ENCODE peak calls at places on chromosomes 5 and 9, in four cellular contexts. One of them, this sample, is unnamed.

GRCh38 chr5:24103624-24104023 is 541.2 kb downstream of the CDH10 start:
- DNase-seq in AG04450: no peak
- DNase-seq in memory B cell: no peak
- DNase-seq in OCI-LY7: no peak
- DNase-seq in this sample: no peak

GRCh38 chr5:32991416-32991805 is 280.3 kb downstream of the NPR3 start:
- DNase-seq in memory B cell: no peak
- DNase-seq in AG04450: no peak
- DNase-seq in OCI-LY7: no peak
- DNase-seq in this sample: no peak

GRCh38 chr5:31531543-31531887 is 378 bp downstream of the DROSHA start:
- DNase-seq in memory B cell: no peak
- DNase-seq in OCI-LY7: peak
- DNase-seq in AG04450: no peak
- DNase-seq in this sample: peak

GRCh38 chr5:37664551-37664950 is 175.3 kb downstream of the GDNF start:
- DNase-seq in OCI-LY7: no peak
- DNase-seq in AG04450: no peak
- DNase-seq in memory B cell: no peak
- DNase-seq in this sample: no peak

GRCh38 chr9:16421534-16421933 is 448.9 kb downstream of the BNC2 start:
- DNase-seq in memory B cell: no peak
- DNase-seq in AG04450: no peak
- DNase-seq in OCI-LY7: no peak
- DNase-seq in this sample: no peak

GRCh38 chr5:59799668-59800374 is 93.7 kb downstream of the PDE4D start:
- DNase-seq in OCI-LY7: peak
- DNase-seq in AG04450: no peak
- DNase-seq in memory B cell: peak
- DNase-seq in this sample: peak

GRCh38 chr5:108720416-108720815 is 27.3 kb upstream of the FER start:
- DNase-seq in memory B cell: no peak
- DNase-seq in OCI-LY7: no peak
- DNase-seq in AG04450: no peak
- DNase-seq in this sample: no peak

GRCh38 chr5:159878988-159879471 is 37.3 kb upstream of the ADRA1B start:
- DNase-seq in OCI-LY7: no peak
- DNase-seq in memory B cell: no peak
- DNase-seq in AG04450: peak
- DNase-seq in this sample: peak

GRCh38 chr9:36935332-36935731 is 98.7 kb downstream of the PAX5 start:
- DNase-seq in OCI-LY7: no peak
- DNase-seq in memory B cell: no peak
- DNase-seq in AG04450: no peak
- DNase-seq in this sample: no peak

GRCh38 chr5:40554794-40555193 is 124.9 kb upstream of the PTGER4 start:
- DNase-seq in OCI-LY7: no peak
- DNase-seq in memory B cell: no peak
- DNase-seq in AG04450: no peak
- DNase-seq in this sample: no peak

GRCh38 chr9:75185585-75186170 is 97.4 kb downstream of the OSTF1 start:
- DNase-seq in memory B cell: no peak
- DNase-seq in AG04450: no peak
- DNase-seq in OCI-LY7: peak
- DNase-seq in this sample: no peak

GRCh38 chr9:79574166-79574565 is 2.4 kb downstream of the TLE4 start:
- DNase-seq in AG04450: no peak
- DNase-seq in memory B cell: no peak
- DNase-seq in OCI-LY7: no peak
- DNase-seq in this sample: no peak

GRCh38 chr9:99365233-99365980 is 143.3 kb downstream of the SEC61B start:
- DNase-seq in OCI-LY7: no peak
- DNase-seq in AG04450: no peak
- DNase-seq in memory B cell: no peak
- DNase-seq in this sample: peak

GRCh38 chr5:96121362-96121761 is 159.7 kb upstream of the ELL2 start:
- DNase-seq in memory B cell: no peak
- DNase-seq in OCI-LY7: no peak
- DNase-seq in AG04450: no peak
- DNase-seq in this sample: no peak

GRCh38 chr9:1047605-1048235 is 2.4 kb upstream of the DMRT2 start:
- DNase-seq in AG04450: no peak
- DNase-seq in memory B cell: no peak
- DNase-seq in OCI-LY7: peak
- DNase-seq in this sample: no peak

GRCh38 chr5:173534664-173535063 is 81.8 kb downstream of the BOD1 start:
- DNase-seq in AG04450: no peak
- DNase-seq in OCI-LY7: no peak
- DNase-seq in memory B cell: no peak
- DNase-seq in this sample: no peak

GRCh38 chr9:93667006-93667405 is 90.6 kb downstream of the PHF2 start:
- DNase-seq in AG04450: no peak
- DNase-seq in memory B cell: no peak
- DNase-seq in OCI-LY7: no peak
- DNase-seq in this sample: no peak

GRCh38 chr5:5880364-5880763 is 457.9 kb downstream of the ICE1 start:
- DNase-seq in OCI-LY7: no peak
- DNase-seq in memory B cell: no peak
- DNase-seq in AG04450: no peak
- DNase-seq in this sample: no peak

GRCh38 chr5:126234563-126235195 is 188.5 kb upstream of the GRAMD2B start:
- DNase-seq in memory B cell: no peak
- DNase-seq in OCI-LY7: peak
- DNase-seq in AG04450: no peak
- DNase-seq in this sample: peak

GRCh38 chr5:172929371-172929838 is 29.8 kb upstream of the RPL26L1 start:
- DNase-seq in OCI-LY7: no peak
- DNase-seq in AG04450: peak
- DNase-seq in memory B cell: no peak
- DNase-seq in this sample: peak

GRCh38 chr5:66540078-66540477 is 56.1 kb upstream of the MAST4 start:
- DNase-seq in memory B cell: no peak
- DNase-seq in AG04450: no peak
- DNase-seq in OCI-LY7: no peak
- DNase-seq in this sample: no peak

GRCh38 chr5:67028371-67028770 is 168.2 kb downstream of the CD180 start:
- DNase-seq in memory B cell: no peak
- DNase-seq in AG04450: no peak
- DNase-seq in OCI-LY7: no peak
- DNase-seq in this sample: no peak

GRCh38 chr9:115127191-115127817 is 9.3 kb upstream of the TNC start:
- DNase-seq in OCI-LY7: no peak
- DNase-seq in memory B cell: no peak
- DNase-seq in AG04450: peak
- DNase-seq in this sample: peak

GRCh38 chr5:137995077-137995746 is 37.7 kb downstream of the FAM13B start:
- DNase-seq in memory B cell: no peak
- DNase-seq in OCI-LY7: no peak
- DNase-seq in AG04450: no peak
- DNase-seq in this sample: no peak

GRCh38 chr9:21465859-21466518 is 16.1 kb downstream of the IFNE start:
- DNase-seq in AG04450: peak
- DNase-seq in memory B cell: no peak
- DNase-seq in OCI-LY7: peak
- DNase-seq in this sample: peak

GRCh38 chr5:109316631-109317030 is 93.1 kb downstream of the PJA2 start:
- DNase-seq in AG04450: no peak
- DNase-seq in OCI-LY7: no peak
- DNase-seq in memory B cell: no peak
- DNase-seq in this sample: peak

GRCh38 chr9:114990901-114991300 is 60.5 kb upstream of the TNFSF8 start:
- DNase-seq in OCI-LY7: no peak
- DNase-seq in AG04450: no peak
- DNase-seq in memory B cell: no peak
- DNase-seq in this sample: no peak

GRCh38 chr5:72511371-72512178 is 4.4 kb upstream of the ZNF366 start:
- DNase-seq in AG04450: no peak
- DNase-seq in OCI-LY7: no peak
- DNase-seq in memory B cell: no peak
- DNase-seq in this sample: no peak

GRCh38 chr5:147782053-147783028 is at the start of gene JAKMIP2:
- DNase-seq in memory B cell: peak
- DNase-seq in AG04450: no peak
- DNase-seq in OCI-LY7: peak
- DNase-seq in this sample: no peak

GRCh38 chr9:6014668-6015270 is 655 bp downstream of the RANBP6 start:
- DNase-seq in memory B cell: no peak
- DNase-seq in AG04450: no peak
- DNase-seq in OCI-LY7: no peak
- DNase-seq in this sample: peak

GRCh38 chr5:65127181-65127901 is 354.4 kb downstream of the ADAMTS6 start:
- DNase-seq in OCI-LY7: no peak
- DNase-seq in memory B cell: no peak
- DNase-seq in AG04450: peak
- DNase-seq in this sample: peak

GRCh38 chr5:42059291-42059690 is 134.2 kb downstream of the FBXO4 start:
- DNase-seq in memory B cell: no peak
- DNase-seq in OCI-LY7: no peak
- DNase-seq in AG04450: no peak
- DNase-seq in this sample: no peak